ENCODE peak calls at places on chromosomes 1 and 21, in five cellular contexts. P, O, W, R and K are unnamed samples.

GRCh38 chr1:219666242-219666641 is 53.3 kb upstream of the ZC3H11B start:
- DNase-seq in W (no peak), R (no peak), O (no peak), P (no peak), K (no peak)

GRCh38 chr21:42649122-42650032 is 4.0 kb upstream of the PDE9A start:
- DNase-seq in R (no peak), W (no peak), O (no peak), P (peak; percentile 29), K (no peak)

GRCh38 chr1:116920211-116920610 is 10.5 kb downstream of the PTGFRN start:
- DNase-seq in O (no peak), P (no peak), W (no peak), R (no peak), K (no peak)

GRCh38 chr1:150156868-150157603 is 7.3 kb downstream of the PLEKHO1 start:
- DNase-seq in R (no peak), P (no peak), O (no peak), W (no peak), K (no peak)

GRCh38 chr1:113986802-113987201 is 7.5 kb downstream of the OLFML3 start:
- DNase-seq in R (no peak), O (no peak), P (no peak), W (no peak), K (no peak)

GRCh38 chr1:17558541-17558940 is 19.0 kb downstream of the ARHGEF10L start:
- DNase-seq in P (no peak), R (no peak), W (no peak), O (no peak), K (no peak)

GRCh38 chr1:204293605-204294365 is 65.9 kb downstream of the PLEKHA6 start:
- DNase-seq in P (no peak), O (no peak), R (no peak), W (no peak), K (no peak)

GRCh38 chr21:14554948-14555347 is 8.8 kb upstream of the SAMSN1 start:
- DNase-seq in R (no peak), P (no peak), W (no peak), O (no peak), K (no peak)

GRCh38 chr1:9075023-9075422 is 5.6 kb upstream of the SLC2A5 start:
- DNase-seq in P (no peak), O (peak; percentile 86), R (peak; percentile 13), W (no peak), K (no peak)

GRCh38 chr21:27275294-27275927 is 308.5 kb upstream of the ADAMTS5 start:
- DNase-seq in P (no peak), W (no peak), O (no peak), R (no peak), K (peak; percentile 14)

GRCh38 chr1:18972531-18972930 is 16.1 kb upstream of the IFFO2 start:
- DNase-seq in W (no peak), O (no peak), R (peak; percentile 60), P (no peak), K (no peak)

GRCh38 chr1:237814319-237814924 is 76.3 kb downstream of the ZP4 start:
- DNase-seq in P (no peak), W (no peak), R (no peak), O (no peak), K (no peak)

GRCh38 chr1:31897534-31898100 is 40.6 kb downstream of the PTP4A2 start:
- DNase-seq in O (peak; percentile 71), W (no peak), P (no peak), R (peak; percentile 64), K (no peak)

GRCh38 chr1:106517218-106517617 is 539.3 kb upstream of the PRMT6 start:
- DNase-seq in W (no peak), O (no peak), R (no peak), P (no peak), K (no peak)

GRCh38 chr1:107132780-107133179 is 8.1 kb upstream of the NTNG1 start:
- DNase-seq in R (no peak), P (no peak), W (no peak), O (no peak), K (no peak)

GRCh38 chr1:34013136-34013535 is 149.3 kb downstream of the HMGB4 start:
- DNase-seq in P (no peak), O (no peak), R (no peak), W (no peak), K (no peak)

GRCh38 chr21:45555557-45556301 is 13.5 kb upstream of the SLC19A1 start:
- DNase-seq in O (peak; percentile 64), P (peak; percentile 90), W (peak; percentile 89), R (peak; percentile 60), K (peak; percentile 98)

GRCh38 chr1:202638019-202638887 is 72.0 kb downstream of the SYT2 start:
- DNase-seq in W (peak; percentile 71), R (no peak), P (no peak), O (no peak), K (no peak)

GRCh38 chr21:45993210-45994085 is 11.9 kb downstream of the COL6A1 start:
- DNase-seq in W (peak; percentile 10), O (no peak), R (no peak), P (peak; percentile 55), K (no peak)

GRCh38 chr1:156870734-156871133 is 10.1 kb downstream of the NTRK1 start:
- DNase-seq in R (no peak), P (no peak), O (no peak), W (no peak), K (peak; percentile 95)

GRCh38 chr1:234977891-234978396 is 150.7 kb downstream of the TOMM20 start:
- DNase-seq in P (no peak), W (no peak), O (no peak), R (peak; percentile 35), K (no peak)

GRCh38 chr1:16127676-16128337 is 28.1 kb downstream of the EPHA2 start:
- DNase-seq in P (no peak), W (no peak), O (no peak), R (no peak), K (no peak)

GRCh38 chr21:44677881-44678280 is 4.1 kb downstream of the KRTAP12-1 start:
- DNase-seq in R (no peak), P (no peak), W (no peak), O (no peak), K (no peak)

DNA sequence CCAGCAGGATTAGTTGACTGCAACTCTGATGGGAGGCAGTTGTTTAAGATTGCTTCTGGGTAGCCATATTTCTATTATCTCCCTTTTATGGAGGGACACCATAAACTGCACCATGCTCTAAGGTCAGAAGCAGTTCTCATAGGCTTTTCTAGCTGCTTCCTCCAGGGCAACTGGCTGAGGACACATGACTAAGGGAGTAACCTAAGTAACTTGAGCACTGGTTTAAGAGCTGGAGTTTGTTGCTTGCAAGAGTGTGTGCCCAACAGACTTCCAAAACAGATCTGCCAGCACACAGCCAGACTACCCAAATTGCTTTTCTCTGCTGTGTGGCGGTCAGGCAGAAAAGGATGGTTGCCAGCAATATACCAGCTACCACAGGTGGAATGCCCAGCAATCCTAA is 111.2 kb upstream of the LHX8 start:
- DNase-seq in O (no peak), W (no peak), P (no peak), R (no peak), K (no peak)
- TF ChIP-seq POLR2A in O (no peak), W (no peak), P (no peak), R (no peak), K (no peak)

GRCh38 chr1:151373196-151373595 is 691 bp upstream of the SELENBP1 start:
- DNase-seq in P (no peak), R (no peak), O (no peak), W (no peak), K (no peak)

GRCh38 chr1:151370211-151370911 is 2.1 kb downstream of the SELENBP1 start:
- DNase-seq in P (peak; percentile 78), R (no peak), O (no peak), W (peak; percentile 34), K (no peak)

GRCh38 chr1:151371340-151371739 is 1.2 kb downstream of the SELENBP1 start:
- DNase-seq in O (peak; percentile 59), R (no peak), W (peak; percentile 69), P (peak; percentile 74), K (no peak)

GRCh38 chr1:151371744-151372410 is 628 bp downstream of the SELENBP1 start:
- DNase-seq in O (no peak), P (peak; percentile 84), R (peak; percentile 78), W (peak; percentile 75), K (no peak)

DNA sequence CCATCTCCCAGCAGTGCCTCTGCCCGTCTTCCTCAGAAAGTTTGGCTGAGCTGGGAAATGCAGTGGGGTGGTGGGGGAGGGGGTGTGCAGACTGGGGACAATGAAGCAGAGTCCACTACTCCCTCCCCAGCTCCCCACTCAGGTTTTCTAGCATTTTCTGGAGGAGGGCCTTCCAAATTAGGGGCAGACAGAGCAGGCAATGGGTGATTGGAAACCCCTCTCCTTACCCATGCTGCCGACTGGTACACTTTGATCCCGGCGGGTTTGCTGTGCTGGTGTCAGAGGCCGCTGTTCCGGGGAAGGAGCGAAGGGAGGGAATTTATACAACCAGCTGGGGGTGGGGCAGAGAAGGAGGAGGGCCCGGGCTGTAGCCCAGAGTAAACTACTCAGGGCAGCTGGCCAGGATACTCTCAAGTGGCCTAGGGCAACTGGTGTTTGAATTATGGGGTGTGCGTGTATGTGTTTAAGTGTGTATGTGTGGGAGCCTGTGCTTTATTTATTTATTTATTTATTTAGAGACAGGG is at the start of gene SELENBP1:
- DNase-seq in R (peak; percentile 64), P (peak; percentile 89), W (peak; percentile 94), O (peak; percentile 89), K (peak; percentile 44)
- TF ChIP-seq POLR2A in R (peak; percentile 52), P (peak; percentile 58), W (peak; percentile 98), O (peak; percentile 75), K (peak; percentile 72)

DNA sequence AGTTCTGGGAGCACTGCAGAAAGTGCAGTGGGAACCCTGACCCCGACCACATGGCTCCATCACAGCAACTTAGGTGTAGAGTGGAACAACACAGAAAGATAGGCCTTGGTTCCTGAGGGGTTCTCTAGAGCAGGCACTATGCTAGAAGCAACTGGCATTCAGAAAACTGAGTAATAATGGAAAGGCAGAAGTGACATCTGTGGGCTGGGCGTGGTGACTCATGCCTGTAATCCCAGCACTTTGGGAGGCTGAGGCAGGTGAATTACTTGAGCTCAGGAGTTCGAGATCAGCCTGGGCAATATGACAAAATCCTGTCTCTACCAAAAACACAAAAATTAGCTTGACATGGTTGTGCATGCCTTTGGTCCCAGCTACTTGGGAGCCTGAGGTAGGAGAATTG is 5.3 kb downstream of the MRPS15 start:
- DNase-seq in P (no peak), R (no peak), W (no peak), O (no peak), K (no peak)
- TF ChIP-seq POLR2A in P (no peak), R (no peak), W (no peak), O (no peak), K (no peak)

DNA sequence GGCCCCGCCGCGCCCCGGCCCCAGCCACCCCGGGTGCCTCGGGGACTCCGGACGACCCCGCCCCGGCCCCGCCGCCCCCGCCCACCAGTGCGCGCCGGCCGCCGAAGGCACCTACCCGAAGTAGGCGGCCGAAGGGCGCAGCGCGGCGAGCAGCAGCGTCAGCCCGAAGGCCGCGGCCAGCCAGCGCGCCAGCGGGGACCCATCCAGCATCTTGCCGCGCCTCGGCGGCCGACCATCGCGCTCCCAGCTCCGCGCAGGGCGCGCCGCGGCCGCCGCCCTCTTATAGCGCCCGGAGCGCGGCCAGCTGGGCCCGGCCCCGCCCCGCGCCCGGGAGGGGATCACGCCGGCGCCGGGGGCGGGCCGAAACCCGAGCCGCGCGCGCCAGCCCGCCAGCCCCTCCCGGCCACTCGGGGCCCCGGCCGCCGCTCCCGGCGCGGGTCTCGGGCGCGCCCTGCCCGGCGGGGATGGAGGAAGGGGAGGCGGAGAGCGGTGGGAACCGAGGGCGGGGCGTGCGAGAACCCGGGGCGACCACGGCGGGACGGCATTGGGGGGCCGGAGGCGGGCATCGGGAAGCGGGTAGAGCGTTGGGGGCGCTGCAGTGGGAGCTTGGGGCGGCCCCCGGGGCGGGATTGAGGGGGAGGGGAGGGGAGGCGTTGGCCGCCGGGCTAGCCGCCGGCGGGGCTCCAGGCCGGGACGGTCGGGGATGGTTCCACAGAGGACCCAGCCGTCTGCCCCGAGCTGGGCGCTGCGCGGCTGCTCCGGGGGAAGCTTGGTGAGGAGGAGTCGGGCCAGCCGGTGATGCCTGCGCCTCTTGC is at the start of gene WNT9A:
- DNase-seq in O (no peak), P (peak; percentile 77), R (peak; percentile 42), W (peak; percentile 38), K (peak; percentile 81)
- TF ChIP-seq POLR2A in O (peak; percentile 36), P (peak; percentile 61), R (peak; percentile 50), W (no peak), K (peak; percentile 83)